ENCODE peak calls at places on chromosomes 2 and 18, in four cellular contexts. O is colonic mucosa, I is pancreas, G is hepatocyte. X is an unnamed sample.

GRCh38 chr2:120654383-120655134 is 81.1 kb upstream of the GLI2 start:
- DNase-seq in O (no peak), G (no peak), I (no peak), X (no peak)

GRCh38 chr2:19048593-19049264 is 309.7 kb downstream of the OSR1 start:
- DNase-seq in O (peak), G (peak), I (peak), X (no peak)

GRCh38 chr2:65351234-65351947 is 81.0 kb downstream of the SPRED2 start:
- DNase-seq in I (no peak), O (peak), G (peak), X (no peak)

GRCh38 chr2:47264183-47264582 is 109.1 kb upstream of the STPG4 start:
- DNase-seq in G (no peak), I (no peak), O (no peak), X (no peak)

GRCh38 chr2:9102861-9103662 is 99.6 kb upstream of the MBOAT2 start:
- DNase-seq in O (peak), G (peak), I (no peak), X (no peak)

GRCh38 chr2:100929142-100929541 is 72.9 kb upstream of the RPL31 start:
- DNase-seq in O (no peak), I (no peak), G (no peak), X (no peak)

GRCh38 chr2:112021781-112022231 is 33.3 kb upstream of the TMEM87B start:
- DNase-seq in I (no peak), O (no peak), G (no peak), X (no peak)

GRCh38 chr18:3058328-3059191 is 45.6 kb upstream of the LPIN2 start:
- DNase-seq in G (no peak), O (no peak), I (no peak), X (no peak)

DNA sequence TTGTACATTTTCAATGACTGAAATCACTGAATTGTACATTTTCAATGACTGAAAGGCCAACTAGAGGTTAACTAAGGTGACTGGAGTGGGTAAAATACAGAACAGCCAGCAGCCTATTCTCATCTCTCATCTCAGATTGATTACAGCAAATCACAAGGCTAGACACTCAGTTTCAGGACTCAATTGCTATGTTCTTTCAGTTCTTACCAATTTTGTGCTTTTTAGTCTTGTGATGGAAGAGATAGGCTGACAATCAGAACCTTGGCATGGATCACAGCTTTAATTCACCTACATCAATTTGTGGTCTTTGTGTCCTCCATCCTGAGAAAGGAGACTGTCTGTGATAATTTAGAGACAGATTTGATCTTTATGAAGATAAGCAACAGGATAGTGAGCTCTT is 124.7 kb downstream of the GULP1 start:
- DNase-seq in G (no peak), O (no peak), I (no peak), X (no peak)
- H3K4me3 ChIP-seq in G (no peak), O (no peak), I (no peak), X (no peak)

GRCh38 chr2:15939556-15939853 is 845 bp upstream of the MYCN start:
- DNase-seq in I (peak), O (no peak), G (no peak), X (no peak)
- TF ChIP-seq CTCF in I (no peak), O (no peak), G (peak), X (no peak)

GRCh38 chr18:55998071-55998522 is 410.1 kb upstream of the TCF4 start:
- DNase-seq in I (peak), O (no peak), G (peak), X (peak)
- H3K4me3 ChIP-seq in I (no peak), O (no peak), G (no peak), X (peak)

GRCh38 chr2:124810132-124810531 is 785.0 kb downstream of the CNTNAP5 start:
- DNase-seq in O (peak), G (peak), I (no peak), X (no peak)
- TF ChIP-seq CTCF in O (peak), G (peak), I (no peak), X (no peak)

GRCh38 chr2:238847432-238847801 is 468 bp upstream of the TWIST2 start:
- DNase-seq in I (no peak), O (no peak), G (no peak), X (no peak)

GRCh38 chr2:238850096-238850495 is 2.2 kb downstream of the TWIST2 start:
- DNase-seq in G (no peak), I (no peak), O (no peak), X (no peak)

GRCh38 chr2:238847841-238848565 is at the start of gene TWIST2:
- DNase-seq in O (peak), I (no peak), G (peak), X (peak)

GRCh38 chr2:238848566-238848940 is 668 bp downstream of the TWIST2 start:
- DNase-seq in I (no peak), O (no peak), G (no peak), X (no peak)

GRCh38 chr2:238848941-238849853 is 1.3 kb downstream of the TWIST2 start:
- DNase-seq in G (no peak), O (no peak), I (no peak), X (no peak)
- H3K4me3 ChIP-seq in G (peak), O (peak), I (peak), X (peak)

GRCh38 chr2:30148850-30149249 is 2.0 kb downstream of the YPEL5 start:
- DNase-seq in G (no peak), I (no peak), O (no peak), X (no peak)

GRCh38 chr2:30149513-30149912 is 2.7 kb downstream of the YPEL5 start:
- DNase-seq in G (peak), O (no peak), I (no peak), X (no peak)

GRCh38 chr2:30147196-30147714 is 448 bp downstream of the YPEL5 start:
- DNase-seq in I (no peak), G (peak), O (no peak), X (no peak)

GRCh38 chr2:30146337-30147195 is at the start of gene YPEL5:
- DNase-seq in O (peak), I (peak), G (peak), X (peak)

GRCh38 chr2:30147715-30148611 is 1.2 kb downstream of the YPEL5 start:
- DNase-seq in G (peak), O (peak), I (peak), X (no peak)
- TF ChIP-seq CTCF in G (peak), O (peak), I (no peak), X (peak)

GRCh38 chr2:231926761-231927565 is 767 bp upstream of the NPPC start:
- DNase-seq in G (no peak), O (no peak), I (no peak), X (no peak)
- H3K4me3 ChIP-seq in G (peak), O (peak), I (peak), X (peak)